ENCODE peak calls at places on chromosomes 4 and X, in four cellular contexts. One of them, this sample, is unnamed.

GRCh38 chr4:174365018-174365587 is 81.4 kb downstream of the CEP44 start:
- DNase-seq in K562: peak; percentile 21
- DNase-seq in H1: no peak
- DNase-seq in HepG2: peak; percentile 30
- DNase-seq in this sample: no peak

GRCh38 chrX:15721911-15722310 is 16.2 kb upstream of the CA5B start:
- DNase-seq in K562: no peak
- DNase-seq in H1: no peak
- DNase-seq in HepG2: no peak
- DNase-seq in this sample: no peak

GRCh38 chr4:107854326-107855030 is 29.7 kb downstream of the SGMS2 start:
- DNase-seq in K562: no peak
- DNase-seq in H1: no peak
- DNase-seq in HepG2: no peak
- DNase-seq in this sample: no peak

GRCh38 chrX:147478899-147479298 is 432.8 kb upstream of the FMR1 start:
- DNase-seq in K562: no peak
- DNase-seq in H1: no peak
- DNase-seq in HepG2: no peak
- DNase-seq in this sample: no peak

GRCh38 chr4:15702941-15703403 is at the start of gene BST1:
- DNase-seq in K562: no peak
- DNase-seq in H1: no peak
- DNase-seq in HepG2: no peak
- DNase-seq in this sample: no peak

GRCh38 chrX:151753313-151754041 is 18.9 kb downstream of the CNGA2 start:
- DNase-seq in K562: peak; percentile 67
- DNase-seq in H1: no peak
- DNase-seq in HepG2: peak; percentile 13
- DNase-seq in this sample: no peak

GRCh38 chr4:176123710-176124407 is 58.2 kb downstream of the WDR17 start:
- DNase-seq in K562: peak; percentile 4
- DNase-seq in H1: no peak
- DNase-seq in HepG2: peak; percentile 24
- DNase-seq in this sample: peak; percentile 51

GRCh38 chr4:48943387-48943786 is 36.8 kb upstream of the OCIAD2 start:
- DNase-seq in K562: peak; percentile 21
- DNase-seq in H1: no peak
- DNase-seq in HepG2: peak; percentile 22
- DNase-seq in this sample: no peak

GRCh38 chrX:31293409-31293808 is 221.6 kb upstream of the FTHL17 start:
- DNase-seq in K562: no peak
- DNase-seq in H1: no peak
- DNase-seq in HepG2: peak; percentile 2
- DNase-seq in this sample: no peak

GRCh38 chrX:47184486-47184885 is 9.1 kb upstream of the UBA1 start:
- DNase-seq in K562: no peak
- DNase-seq in H1: no peak
- DNase-seq in HepG2: no peak
- DNase-seq in this sample: no peak

GRCh38 chr4:85910985-85911384 is 436.0 kb downstream of the ARHGAP24 start:
- DNase-seq in K562: no peak
- DNase-seq in H1: no peak
- DNase-seq in HepG2: no peak
- DNase-seq in this sample: no peak

GRCh38 chr4:39664828-39665731 is 26.4 kb upstream of the SMIM14 start:
- DNase-seq in K562: no peak
- DNase-seq in H1: no peak
- DNase-seq in HepG2: peak; percentile 89
- DNase-seq in this sample: no peak

GRCh38 chr4:141567326-141567915 is 69.0 kb upstream of the IL15 start:
- DNase-seq in K562: no peak
- DNase-seq in H1: no peak
- DNase-seq in HepG2: no peak
- DNase-seq in this sample: no peak

GRCh38 chr4:147547314-147548056 is 66.6 kb downstream of the EDNRA start:
- DNase-seq in K562: no peak
- DNase-seq in H1: no peak
- DNase-seq in HepG2: peak; percentile 29
- DNase-seq in this sample: no peak

GRCh38 chr4:2482693-2483092 is 13.8 kb downstream of the RNF4 start:
- DNase-seq in K562: no peak
- DNase-seq in H1: no peak
- DNase-seq in HepG2: peak; percentile 26
- DNase-seq in this sample: peak; percentile 67

GRCh38 chr4:105154576-105154975 is 7.9 kb downstream of the TET2 start:
- DNase-seq in K562: no peak
- DNase-seq in H1: no peak
- DNase-seq in HepG2: no peak
- DNase-seq in this sample: no peak

GRCh38 chr4:1346781-1347409 is at the start of gene UVSSA:
- DNase-seq in K562: peak; percentile 100
- DNase-seq in H1: peak; percentile 99
- DNase-seq in HepG2: peak; percentile 97
- DNase-seq in this sample: peak; percentile 97

GRCh38 chrX:74534569-74535038 is 79.8 kb downstream of the RLIM start:
- DNase-seq in K562: no peak
- DNase-seq in H1: no peak
- DNase-seq in HepG2: no peak
- DNase-seq in this sample: peak; percentile 36

GRCh38 chr4:578451-579443 is 2.7 kb upstream of the TMEM271 start:
- DNase-seq in K562: no peak
- DNase-seq in H1: no peak
- DNase-seq in HepG2: no peak
- DNase-seq in this sample: no peak

GRCh38 chrX:154793084-154793483 is 12.2 kb downstream of the MPP1 start:
- DNase-seq in K562: no peak
- DNase-seq in H1: no peak
- DNase-seq in HepG2: peak; percentile 17
- DNase-seq in this sample: no peak

GRCh38 chr4:168723569-168723968 is 226.7 kb downstream of the PALLD start:
- DNase-seq in K562: no peak
- DNase-seq in H1: no peak
- DNase-seq in HepG2: no peak
- DNase-seq in this sample: no peak

GRCh38 chr4:42015438-42015837 is 25.1 kb downstream of the SLC30A9 start:
- DNase-seq in K562: no peak
- DNase-seq in H1: no peak
- DNase-seq in HepG2: no peak
- DNase-seq in this sample: no peak

GRCh38 chrX:16785247-16786138 is 773 bp upstream of the TXLNG start:
- DNase-seq in K562: no peak
- DNase-seq in H1: no peak
- DNase-seq in HepG2: no peak
- DNase-seq in this sample: no peak

GRCh38 chr4:163556169-163556568 is 61.7 kb downstream of the TMA16 start:
- DNase-seq in K562: no peak
- DNase-seq in H1: no peak
- DNase-seq in HepG2: no peak
- DNase-seq in this sample: no peak

GRCh38 chrX:31356501-31357263 is 284.8 kb upstream of the FTHL17 start:
- DNase-seq in K562: no peak
- DNase-seq in H1: no peak
- DNase-seq in HepG2: peak; percentile 75
- DNase-seq in this sample: no peak

GRCh38 chrX:118189628-118190027 is 73.0 kb upstream of the KLHL13 start:
- DNase-seq in K562: no peak
- DNase-seq in H1: no peak
- DNase-seq in HepG2: no peak
- DNase-seq in this sample: no peak

GRCh38 chr4:123638834-123639233 is 242.2 kb downstream of the SPRY1 start:
- DNase-seq in K562: no peak
- DNase-seq in H1: no peak
- DNase-seq in HepG2: no peak
- DNase-seq in this sample: no peak

GRCh38 chr4:53066155-53066554 is 204.0 kb downstream of the RASL11B start:
- DNase-seq in K562: no peak
- DNase-seq in H1: no peak
- DNase-seq in HepG2: peak; percentile 12
- DNase-seq in this sample: no peak

GRCh38 chrX:15674514-15674898 is 9.9 kb upstream of the CLTRN start:
- DNase-seq in K562: peak; percentile 89
- DNase-seq in H1: no peak
- DNase-seq in HepG2: peak; percentile 91
- DNase-seq in this sample: peak; percentile 94

GRCh38 chr4:152176627-152177214 is 359.2 kb downstream of the FBXW7 start:
- DNase-seq in K562: no peak
- DNase-seq in H1: no peak
- DNase-seq in HepG2: no peak
- DNase-seq in this sample: no peak

GRCh38 chr4:83964996-83965541 is 429.2 kb downstream of the GPAT3 start:
- DNase-seq in K562: no peak
- DNase-seq in H1: no peak
- DNase-seq in HepG2: no peak
- DNase-seq in this sample: no peak

GRCh38 chr4:145177511-145177905 is 2.9 kb downstream of the OTUD4 start:
- DNase-seq in K562: no peak
- DNase-seq in H1: no peak
- DNase-seq in HepG2: no peak
- DNase-seq in this sample: no peak

GRCh38 chr4:43330288-43330687 is 437.8 kb downstream of the GRXCR1 start:
- DNase-seq in K562: no peak
- DNase-seq in H1: no peak
- DNase-seq in HepG2: no peak
- DNase-seq in this sample: no peak

GRCh38 chr4:184403384-184403781 is 71.0 kb downstream of the IRF2 start:
- DNase-seq in K562: no peak
- DNase-seq in H1: no peak
- DNase-seq in HepG2: no peak
- DNase-seq in this sample: no peak

GRCh38 chrX:54411732-54412131 is 28.5 kb upstream of the TSR2 start:
- DNase-seq in K562: no peak
- DNase-seq in H1: no peak
- DNase-seq in HepG2: no peak
- DNase-seq in this sample: no peak

GRCh38 chrX:45824471-45824870 is 623.8 kb upstream of the DIPK2B start:
- DNase-seq in K562: peak; percentile 21
- DNase-seq in H1: no peak
- DNase-seq in HepG2: peak; percentile 11
- DNase-seq in this sample: no peak
- TF ChIP-seq SP1 in K562: no peak
- TF ChIP-seq SP1 in H1: no peak
- TF ChIP-seq SP1 in HepG2: no peak
- TF ChIP-seq SP1 in this sample: no peak

GRCh38 chrX:13373027-13373806 is 53.4 kb upstream of the ATXN3L start:
- DNase-seq in K562: no peak
- DNase-seq in H1: no peak
- DNase-seq in HepG2: no peak
- DNase-seq in this sample: no peak
- TF ChIP-seq TAF1 in K562: no peak
- TF ChIP-seq TAF1 in H1: no peak
- TF ChIP-seq TAF1 in HepG2: no peak
- TF ChIP-seq TAF1 in this sample: no peak

DNA sequence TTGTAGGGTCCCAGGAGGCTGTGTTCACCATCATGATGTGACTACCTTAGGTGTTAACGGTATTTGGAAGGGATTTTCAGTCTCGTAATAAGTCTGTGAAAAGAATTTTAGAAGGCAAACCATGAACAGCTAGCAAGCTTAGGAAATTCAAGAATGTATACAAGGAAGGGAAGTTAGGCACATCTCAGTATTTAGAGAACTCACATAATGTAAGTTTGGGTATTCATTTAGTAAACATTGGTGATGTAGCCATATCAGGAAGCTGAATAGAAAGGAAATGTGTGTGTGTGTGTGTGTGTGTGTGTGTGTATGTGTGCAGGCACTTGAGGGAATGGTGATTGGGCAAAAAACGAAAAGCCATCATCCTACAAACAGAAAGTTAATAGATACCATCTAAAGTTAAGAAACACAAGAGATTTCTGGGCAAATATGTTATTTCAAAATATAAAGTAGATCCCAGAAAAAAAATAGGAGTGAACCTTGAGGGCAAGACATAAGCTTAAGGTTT is 34.7 kb upstream of the PRKX start:
- DNase-seq in K562: no peak
- DNase-seq in H1: no peak
- DNase-seq in HepG2: no peak
- DNase-seq in this sample: no peak
- TF ChIP-seq SP1 in K562: no peak
- TF ChIP-seq SP1 in H1: no peak
- TF ChIP-seq SP1 in HepG2: no peak
- TF ChIP-seq SP1 in this sample: no peak

GRCh38 chr4:72112514-72113156 is 80.8 kb downstream of the NPFFR2 start:
- DNase-seq in K562: peak; percentile 13
- DNase-seq in H1: no peak
- DNase-seq in HepG2: peak; percentile 32
- DNase-seq in this sample: peak; percentile 88
- TF ChIP-seq TAF1 in K562: no peak
- TF ChIP-seq TAF1 in H1: no peak
- TF ChIP-seq TAF1 in HepG2: no peak
- TF ChIP-seq TAF1 in this sample: peak; percentile 14

GRCh38 chr4:185955817-185956542 is 113.0 kb upstream of the TLR3 start:
- DNase-seq in K562: no peak
- DNase-seq in H1: no peak
- DNase-seq in HepG2: no peak
- DNase-seq in this sample: no peak

GRCh38 chr4:185958094-185958493 is 110.9 kb upstream of the TLR3 start:
- DNase-seq in K562: no peak
- DNase-seq in H1: no peak
- DNase-seq in HepG2: peak; percentile 4
- DNase-seq in this sample: no peak

GRCh38 chr4:185950891-185951290 is 118.1 kb upstream of the TLR3 start:
- DNase-seq in K562: no peak
- DNase-seq in H1: no peak
- DNase-seq in HepG2: no peak
- DNase-seq in this sample: no peak

DNA sequence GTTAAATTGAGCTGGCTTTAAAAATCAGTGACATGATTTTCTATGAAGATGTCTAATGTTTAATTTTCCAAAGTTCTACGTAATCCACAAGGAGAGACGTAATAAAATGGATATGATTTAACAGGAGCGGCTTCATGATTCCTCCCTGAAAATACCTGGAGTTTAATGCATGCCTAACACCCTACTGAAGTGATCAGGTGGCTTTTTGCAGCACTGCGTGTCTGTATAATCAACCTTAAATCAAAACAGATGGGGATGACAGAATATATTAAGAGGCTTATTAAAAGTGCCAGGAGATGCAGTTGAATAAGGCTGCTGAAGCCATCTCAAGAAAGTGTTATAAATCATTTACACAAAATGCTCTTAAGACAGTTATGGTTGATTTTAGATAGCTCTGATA is 112.4 kb upstream of the TLR3 start:
- DNase-seq in K562: no peak
- DNase-seq in H1: no peak
- DNase-seq in HepG2: no peak
- DNase-seq in this sample: no peak
- TF ChIP-seq SP1 in K562: no peak
- TF ChIP-seq SP1 in H1: no peak
- TF ChIP-seq SP1 in HepG2: no peak
- TF ChIP-seq SP1 in this sample: no peak

This sample was measured in GM12878.